ENCODE peak calls at places on chromosomes 12 and 14, in five cellular contexts. R, L, C, F and V are unnamed samples.
A peak's percentile ranks its signal among the peaks of the same experiment; 100 is the strongest.

GRCh38 chr12:67667276-67668073 is 18.9 kb downstream of the DYRK2 start:
- DNase-seq in C (no peak), L (no peak), F (no peak), R (no peak), V (no peak)

GRCh38 chr12:113241191-113242017 is 20.1 kb downstream of the TPCN1 start:
- DNase-seq in R (no peak), C (peak; percentile 84), L (no peak), F (no peak), V (no peak)

GRCh38 chr14:76101980-76102379 is 49.7 kb upstream of the GPATCH2L start:
- DNase-seq in F (no peak), C (no peak), L (no peak), R (no peak), V (no peak)

GRCh38 chr12:102169922-102170698 is 27.5 kb downstream of the PMCH start:
- DNase-seq in L (no peak), C (no peak), R (peak; percentile 18), F (no peak), V (no peak)

GRCh38 chr12:78914859-78915331 is 50.3 kb downstream of the SYT1 start:
- DNase-seq in C (no peak), F (no peak), R (peak; percentile 11), L (no peak), V (no peak)

GRCh38 chr12:42589465-42590323 is at the start of gene PRICKLE1:
- DNase-seq in L (peak; percentile 5), R (peak; percentile 85), C (no peak), F (no peak), V (peak; percentile 40)

GRCh38 chr14:73457050-73457934 is 1.1 kb downstream of the NUMB start:
- DNase-seq in C (no peak), R (peak; percentile 32), F (no peak), L (no peak), V (no peak)

GRCh38 chr14:106686533-106686932 is 1160.2 kb downstream of the TMEM121 start:
- DNase-seq in F (no peak), C (no peak), R (no peak), L (no peak), V (no peak)

GRCh38 chr12:105025890-105026289 is 39.8 kb downstream of the NOPCHAP1 start:
- DNase-seq in C (peak; percentile 15), L (no peak), F (no peak), R (no peak), V (no peak)

GRCh38 chr14:77794357-77794756 is 5.6 kb upstream of the ADCK1 start:
- DNase-seq in L (no peak), R (no peak), F (no peak), C (no peak), V (no peak)

GRCh38 chr12:43453761-43454160 is 98.2 kb downstream of the ADAMTS20 start:
- DNase-seq in R (no peak), F (no peak), L (no peak), C (no peak), V (no peak)

GRCh38 chr12:108332791-108333382 is 6.2 kb downstream of the CMKLR1 start:
- DNase-seq in L (no peak), C (no peak), R (no peak), F (no peak), V (no peak)